ENCODE peak calls at places on chromosomes 6 and 20, in nine cellular contexts. Q is upper lobe of right lung, A is mesothelial cell of epicardium, B is esophagus squamous epithelium, J is OCI-LY7, I is kidney epithelial cell, T is GM20000, S is AG09319, E is psoas muscle. P is an unnamed sample.

GRCh38 chr6:33080127-33081089 is 4.6 kb downstream of the HLA-DPB1 start:
- DNase-seq in J (no peak), T (peak; percentile 48), Q (peak; percentile 78), A (peak; percentile 62), E (peak; percentile 77), I (no peak), S (no peak), B (no peak), P (no peak)

GRCh38 chr20:2386516-2387179 is 5.9 kb downstream of the TGM6 start:
- DNase-seq in E (no peak), I (no peak), A (no peak), J (no peak), S (no peak), B (no peak), T (no peak), Q (no peak), P (no peak)

GRCh38 chr20:64138276-64138815 is 25.9 kb upstream of the MYT1 start:
- DNase-seq in A (no peak), J (no peak), B (no peak), Q (peak; percentile 18), E (no peak), S (no peak), T (no peak), I (no peak), P (no peak)

GRCh38 chr6:161198781-161199505 is 74.9 kb downstream of the AGPAT4 start:
- DNase-seq in A (no peak), T (no peak), S (no peak), B (no peak), J (no peak), I (no peak), Q (no peak), E (no peak), P (no peak)

GRCh38 chr20:32581839-32582658 is 3.1 kb downstream of the NOL4L start:
- DNase-seq in B (no peak), I (no peak), T (no peak), J (no peak), S (no peak), A (no peak), Q (no peak), E (no peak), P (no peak)

GRCh38 chr20:11249239-11249638 is 575.4 kb upstream of the JAG1 start:
- DNase-seq in J (no peak), T (no peak), S (no peak), I (no peak), E (no peak), A (no peak), Q (no peak), B (no peak), P (no peak)

GRCh38 chr6:36636687-36637418 is 41.7 kb upstream of the CDKN1A start:
- DNase-seq in J (no peak), Q (no peak), E (no peak), S (no peak), I (no peak), B (no peak), A (no peak), T (no peak), P (no peak)

GRCh38 chr6:118187568-118188164 is 280.6 kb downstream of the SLC35F1 start:
- DNase-seq in B (no peak), A (no peak), S (no peak), I (no peak), J (no peak), Q (no peak), E (no peak), T (peak; percentile 6), P (no peak)

GRCh38 chr20:52962183-52962582 is 10.0 kb upstream of the TSHZ2 start:
- DNase-seq in Q (no peak), E (no peak), T (no peak), I (no peak), J (peak; percentile 16), A (no peak), S (no peak), B (no peak), P (no peak)

GRCh38 chr20:63651942-63652191 is 1.4 kb downstream of the STMN3 start:
- DNase-seq in B (no peak), E (no peak), I (no peak), J (no peak), Q (no peak), S (no peak), T (peak; percentile 42), A (no peak), P (no peak)

GRCh38 chr6:7108964-7109836 is 1.4 kb downstream of the RREB1 start:
- DNase-seq in E (peak; percentile 67), T (peak; percentile 81), S (no peak), I (no peak), J (peak; percentile 34), B (no peak), Q (peak; percentile 76), A (peak; percentile 57), P (peak; percentile 42)

GRCh38 chr6:139271056-139271455 is 20.7 kb downstream of the TXLNB start:
- DNase-seq in S (no peak), Q (no peak), I (peak; percentile 44), E (no peak), J (peak; percentile 80), T (peak; percentile 52), B (no peak), A (no peak), P (no peak)

GRCh38 chr6:101747160-101747559 is 353.7 kb downstream of the GRIK2 start:
- DNase-seq in T (no peak), E (no peak), Q (no peak), J (no peak), S (no peak), I (no peak), B (no peak), A (no peak), P (no peak)

GRCh38 chr20:46767127-46767761 is 57.8 kb downstream of the SLC2A10 start:
- DNase-seq in B (no peak), J (peak; percentile 62), A (no peak), S (no peak), T (peak; percentile 32), I (no peak), Q (no peak), E (no peak), P (no peak)

GRCh38 chr20:44355503-44356352 is at the start of gene HNF4A:
- DNase-seq in S (no peak), I (no peak), Q (no peak), A (no peak), B (no peak), E (no peak), T (no peak), J (no peak), P (no peak)

GRCh38 chr20:58109126-58109880 is 119.2 kb downstream of the ANKRD60 start:
- DNase-seq in E (no peak), Q (no peak), S (no peak), B (no peak), J (no peak), T (no peak), I (no peak), A (no peak), P (no peak)

GRCh38 chr6:169971951-169972651 is 220.7 kb downstream of the ERMARD start:
- DNase-seq in E (no peak), T (no peak), B (no peak), I (no peak), J (no peak), Q (peak; percentile 43), S (no peak), A (peak; percentile 9), P (peak; percentile 2)

GRCh38 chr6:163830641-163831040 is 416.1 kb downstream of the QKI start:
- DNase-seq in E (no peak), J (no peak), T (no peak), S (no peak), I (no peak), A (no peak), Q (no peak), B (no peak), P (no peak)

GRCh38 chr20:8008733-8009132 is 10.8 kb downstream of the TMX4 start:
- DNase-seq in A (no peak), B (no peak), S (no peak), E (no peak), J (no peak), T (no peak), Q (no peak), I (no peak), P (no peak)

GRCh38 chr6:150417899-150418824 is 49.4 kb downstream of the IYD start:
- DNase-seq in Q (no peak), I (peak; percentile 67), T (peak; percentile 70), A (no peak), J (peak; percentile 91), S (peak; percentile 52), E (no peak), B (no peak), P (no peak)
- TF ChIP-seq CTCF in Q (peak; percentile 80), I (peak; percentile 78), T (peak; percentile 75), A (peak; percentile 64), J (peak; percentile 98), S (peak; percentile 81), E (peak; percentile 76), B (peak; percentile 64), P (peak; percentile 58)

DNA sequence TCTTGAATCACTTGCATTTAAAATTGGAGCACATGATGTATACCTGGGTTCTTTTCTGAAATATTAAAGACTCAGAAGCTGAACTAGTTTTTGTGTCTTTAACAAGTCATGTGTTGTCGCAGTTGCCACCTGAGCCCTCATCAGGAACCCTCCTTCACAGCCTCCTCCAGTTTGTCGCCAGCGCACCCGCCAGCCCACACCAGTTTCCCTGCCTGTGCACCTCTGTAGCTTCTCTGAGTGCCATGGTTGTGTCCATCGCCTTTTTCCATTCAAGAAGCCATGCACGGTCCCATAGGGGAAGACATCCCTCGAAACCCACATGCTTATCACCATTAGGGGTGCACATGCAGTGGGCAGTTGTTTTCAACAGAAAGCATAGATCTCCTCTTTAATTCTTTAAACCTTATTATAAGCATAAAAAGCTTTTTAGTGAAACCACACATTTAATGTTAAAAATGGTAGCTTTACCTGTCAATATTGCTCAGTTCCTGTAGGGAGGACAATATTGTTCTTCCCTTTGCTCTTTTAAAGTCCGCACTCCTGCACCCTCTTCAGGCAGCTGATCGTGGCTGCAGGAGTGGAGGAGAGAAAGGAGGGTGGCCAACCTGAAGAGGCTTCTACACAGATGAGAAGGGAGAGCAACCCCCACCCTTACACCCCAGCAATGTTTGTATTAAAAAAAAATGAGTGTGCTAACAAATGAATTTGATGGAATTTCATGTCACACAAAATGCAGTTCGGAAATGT is 121.9 kb downstream of the CFAP61 start:
- DNase-seq in J (no peak), E (no peak), Q (no peak), B (no peak), A (no peak), S (no peak), I (no peak), T (no peak), P (no peak)
- TF ChIP-seq CTCF in J (no peak), E (no peak), Q (no peak), B (no peak), A (no peak), S (no peak), I (no peak), T (no peak), P (no peak)

GRCh38 chr6:62283828-62284411 is 2.1 kb downstream of the KHDRBS2 start:
- DNase-seq in J (peak; percentile 55), B (no peak), A (no peak), I (no peak), S (no peak), E (no peak), Q (no peak), T (peak; percentile 14), P (no peak)
- TF ChIP-seq CTCF in J (peak; percentile 89), B (no peak), A (peak; percentile 76), I (peak; percentile 52), S (peak; percentile 19), E (peak; percentile 32), Q (peak; percentile 68), T (peak; percentile 35), P (no peak)

DNA sequence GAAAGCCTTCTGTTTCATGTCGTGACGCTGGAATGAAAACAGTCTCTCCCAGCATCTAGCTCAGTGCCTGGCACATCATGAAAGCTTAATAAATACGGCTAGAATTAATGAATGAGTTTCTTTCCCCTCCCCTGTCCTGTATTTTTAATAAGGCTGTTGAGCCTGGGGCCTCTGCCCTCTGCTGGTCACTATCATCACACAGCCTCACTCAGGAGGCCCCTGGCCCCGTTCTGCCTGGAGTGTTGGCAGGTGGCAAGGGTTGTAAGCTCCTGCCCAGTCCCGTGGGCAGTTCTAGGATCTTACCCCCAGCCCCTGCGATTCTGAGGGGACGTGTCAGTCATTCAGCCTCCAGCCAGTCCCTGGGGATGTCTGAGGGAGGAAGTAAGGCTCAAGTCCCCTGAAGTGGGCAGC is 41.4 kb downstream of the PHACTR3 start:
- DNase-seq in Q (no peak), S (no peak), A (no peak), J (no peak), T (no peak), B (no peak), E (no peak), I (no peak), P (no peak)
- TF ChIP-seq CTCF in Q (peak; percentile 15), S (no peak), A (no peak), J (peak; percentile 19), T (no peak), B (no peak), E (no peak), I (peak; percentile 9), P (no peak)

P was measured in activated B cell treated with CpG ODN at 0.5 μM for 24 hours.